ENCODE peak calls at places on chromosomes 12 and 14, in four cellular contexts. T is GM23338, I is GM12878, H is H1. M is an unnamed sample.

GRCh38 chr14:34593740-34594375 is 36.1 kb downstream of the SNX6 start:
- DNase-seq in T (no peak), I (no peak), H (no peak), M (no peak)

GRCh38 chr12:21773263-21773741 is 1.2 kb downstream of the KCNJ8 start:
- DNase-seq in T (peak; percentile 87), I (no peak), H (peak; percentile 21), M (peak; percentile 77)

GRCh38 chr12:12718853-12719252 is 1.7 kb downstream of the CDKN1B start:
- DNase-seq in T (peak; percentile 28), I (no peak), H (no peak), M (no peak)

GRCh38 chr12:49489154-49489553 is 49.7 kb upstream of the KCNH3 start:
- DNase-seq in T (no peak), I (no peak), H (no peak), M (no peak)

GRCh38 chr12:80979821-80980220 is 42.1 kb upstream of the LIN7A start:
- DNase-seq in T (no peak), I (no peak), H (no peak), M (no peak)

GRCh38 chr12:56718167-56718566 is 6.9 kb downstream of the NACA start:
- DNase-seq in T (no peak), I (no peak), H (no peak), M (no peak)

GRCh38 chr14:106417224-106418049 is 891.1 kb downstream of the TMEM121 start:
- DNase-seq in T (peak; percentile 74), I (peak; percentile 72), H (peak; percentile 5), M (peak; percentile 46)

GRCh38 chr12:99367181-99367580 is 280.4 kb upstream of the GARIN6 start:
- DNase-seq in T (no peak), I (no peak), H (no peak), M (no peak)

GRCh38 chr14:21612324-21612723 is 22.4 kb downstream of the OR10G2 start:
- DNase-seq in T (peak; percentile 7), I (peak; percentile 3), H (no peak), M (no peak)

GRCh38 chr12:131102991-131103609 is 149.4 kb downstream of the ADGRD1 start:
- DNase-seq in T (no peak), I (no peak), H (no peak), M (peak; percentile 11)

GRCh38 chr12:4816776-4817530 is 92.8 kb upstream of the KCNA1 start:
- DNase-seq in T (no peak), I (no peak), H (no peak), M (no peak)

GRCh38 chr12:69884386-69884785 is 59.4 kb downstream of the MYRFL start:
- DNase-seq in T (no peak), I (no peak), H (no peak), M (no peak)

GRCh38 chr14:24377660-24378059 is 9.7 kb downstream of the NFATC4 start:
- DNase-seq in T (peak; percentile 25), I (no peak), H (no peak), M (peak; percentile 29)

GRCh38 chr14:100609331-100609870 is 22.2 kb upstream of the BEGAIN start:
- DNase-seq in T (no peak), I (no peak), H (no peak), M (no peak)

GRCh38 chr12:12563529-12563928 is 866 bp upstream of the DUSP16 start:
- DNase-seq in T (no peak), I (no peak), H (no peak), M (no peak)

GRCh38 chr12:100163416-100164152 is 20.9 kb upstream of the BLTP3B start:
- DNase-seq in T (peak; percentile 95), I (no peak), H (peak; percentile 87), M (peak; percentile 86)

GRCh38 chr12:116495260-116495659 is 63.9 kb upstream of the MAP1LC3B2 start:
- DNase-seq in T (no peak), I (no peak), H (no peak), M (no peak)

GRCh38 chr12:22715254-22715653 is 90.3 kb downstream of the ETNK1 start:
- DNase-seq in T (no peak), I (no peak), H (no peak), M (no peak)

GRCh38 chr12:107344035-107344808 is 250.9 kb upstream of the CRY1 start:
- DNase-seq in T (no peak), I (no peak), H (no peak), M (no peak)

GRCh38 chr14:63562414-63562813 is 19.2 kb upstream of the PPP2R5E start:
- DNase-seq in T (no peak), I (no peak), H (no peak), M (no peak)

GRCh38 chr12:41437578-41437977 is 249.5 kb downstream of the PDZRN4 start:
- DNase-seq in T (no peak), I (no peak), H (no peak), M (no peak)

GRCh38 chr14:69152181-69152943 is 557 bp downstream of the DCAF5 start:
- DNase-seq in T (peak; percentile 70), I (no peak), H (no peak), M (peak; percentile 43)

GRCh38 chr14:79279645-79280399 is 931.5 kb downstream of the DIO2 start:
- DNase-seq in T (peak; percentile 27), I (no peak), H (no peak), M (peak; percentile 15)

GRCh38 chr12:122023339-122024131 is 1.9 kb downstream of the BCL7A start:
- DNase-seq in T (peak; percentile 50), I (no peak), H (no peak), M (peak; percentile 44)

GRCh38 chr14:26385302-26385701 is 212.5 kb downstream of the NOVA1 start:
- DNase-seq in T (no peak), I (no peak), H (no peak), M (no peak)

GRCh38 chr12:12333407-12333831 is 16.6 kb downstream of the MANSC1 start:
- DNase-seq in T (no peak), I (no peak), H (no peak), M (no peak)

GRCh38 chr14:76917759-76918175 is 91.6 kb downstream of the LRRC74A start:
- DNase-seq in T (no peak), I (no peak), H (no peak), M (no peak)

GRCh38 chr12:130372936-130373335 is 35.2 kb downstream of the PIWIL1 start:
- DNase-seq in T (no peak), I (no peak), H (no peak), M (no peak)

GRCh38 chr12:89873745-89874144 is 165.1 kb upstream of the ATP2B1 start:
- DNase-seq in T (no peak), I (no peak), H (no peak), M (no peak)

GRCh38 chr12:30138483-30138882 is 354.7 kb upstream of the TMTC1 start:
- DNase-seq in T (peak; percentile 33), I (no peak), H (no peak), M (no peak)

GRCh38 chr14:28773917-28774691 is 7.5 kb downstream of the FOXG1 start:
- DNase-seq in T (peak; percentile 94), I (no peak), H (no peak), M (peak; percentile 86)

GRCh38 chr14:39265032-39265431 is 31.3 kb downstream of the MIA2 start:
- DNase-seq in T (no peak), I (no peak), H (no peak), M (no peak)

GRCh38 chr12:30437616-30438015 is 258.1 kb downstream of the IPO8 start:
- DNase-seq in T (no peak), I (no peak), H (no peak), M (no peak)

GRCh38 chr14:52402812-52403526 is 88.9 kb downstream of the PTGER2 start:
- DNase-seq in T (no peak), I (peak; percentile 21), H (no peak), M (no peak)

GRCh38 chr12:13042666-13043230 is 1.4 kb upstream of the FAM234B start:
- DNase-seq in T (no peak), I (no peak), H (no peak), M (no peak)

GRCh38 chr12:70444903-70445302 is 78.8 kb downstream of the KCNMB4 start:
- DNase-seq in T (peak; percentile 9), I (no peak), H (no peak), M (no peak)

GRCh38 chr12:85422766-85423165 is 142.7 kb downstream of the ALX1 start:
- DNase-seq in T (no peak), I (no peak), H (no peak), M (no peak)

GRCh38 chr12:85423947-85424346 is 143.9 kb downstream of the ALX1 start:
- DNase-seq in T (no peak), I (no peak), H (no peak), M (no peak)

GRCh38 chr12:85425926-85426325 is 145.9 kb downstream of the ALX1 start:
- DNase-seq in T (no peak), I (no peak), H (no peak), M (no peak)

GRCh38 chr12:85425349-85425612 is 145.3 kb downstream of the ALX1 start:
- DNase-seq in T (no peak), I (no peak), H (no peak), M (no peak)

GRCh38 chr12:85424581-85425348 is 144.7 kb downstream of the ALX1 start:
- DNase-seq in T (peak; percentile 67), I (peak; percentile 15), H (no peak), M (peak; percentile 28)
- TF ChIP-seq CREB1 in T (no peak), I (peak; percentile 56), H (no peak), M (no peak)

GRCh38 chr12:86774841-86775386 is 518.7 kb upstream of the MGAT4C start:
- DNase-seq in T (no peak), I (no peak), H (no peak), M (no peak)
- TF ChIP-seq CREB1 in T (no peak), I (no peak), H (no peak), M (no peak)

GRCh38 chr12:15474766-15475165 is 152.5 kb downstream of the PTPRO start:
- DNase-seq in T (no peak), I (no peak), H (no peak), M (no peak)

GRCh38 chr12:15472036-15472435 is 149.7 kb downstream of the PTPRO start:
- DNase-seq in T (no peak), I (no peak), H (no peak), M (no peak)

DNA sequence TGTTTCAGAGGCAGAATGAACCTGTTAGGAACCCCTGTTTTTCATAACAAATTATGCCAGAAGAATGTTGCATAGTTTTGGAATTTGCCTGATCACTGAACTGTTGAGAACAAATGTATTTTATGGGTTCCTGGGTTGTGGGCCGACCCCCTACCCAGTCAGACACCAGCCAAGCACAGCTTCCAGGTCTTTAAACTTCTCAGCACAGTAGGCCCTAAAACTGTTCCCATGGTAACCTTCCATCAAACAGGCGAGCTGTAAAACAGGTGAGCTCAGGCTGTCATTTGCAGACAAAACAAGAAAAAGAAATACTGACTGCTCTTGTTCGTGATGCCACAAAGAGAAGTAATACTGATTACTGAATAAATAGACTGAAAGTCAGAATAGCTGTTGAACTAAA is 147.0 kb downstream of the PTPRO start:
- DNase-seq in T (peak; percentile 50), I (no peak), H (no peak), M (no peak)
- TF ChIP-seq CREB1 in T (no peak), I (no peak), H (no peak), M (no peak)

GRCh38 chr12:16618256-16618655 is 12.3 kb upstream of the LMO3 start:
- DNase-seq in T (no peak), I (no peak), H (no peak), M (no peak)

GRCh38 chr12:16619537-16619936 is 13.6 kb upstream of the LMO3 start:
- DNase-seq in T (no peak), I (no peak), H (no peak), M (no peak)

GRCh38 chr12:16626991-16627390 is 21.0 kb upstream of the LMO3 start:
- DNase-seq in T (no peak), I (no peak), H (no peak), M (no peak)

DNA sequence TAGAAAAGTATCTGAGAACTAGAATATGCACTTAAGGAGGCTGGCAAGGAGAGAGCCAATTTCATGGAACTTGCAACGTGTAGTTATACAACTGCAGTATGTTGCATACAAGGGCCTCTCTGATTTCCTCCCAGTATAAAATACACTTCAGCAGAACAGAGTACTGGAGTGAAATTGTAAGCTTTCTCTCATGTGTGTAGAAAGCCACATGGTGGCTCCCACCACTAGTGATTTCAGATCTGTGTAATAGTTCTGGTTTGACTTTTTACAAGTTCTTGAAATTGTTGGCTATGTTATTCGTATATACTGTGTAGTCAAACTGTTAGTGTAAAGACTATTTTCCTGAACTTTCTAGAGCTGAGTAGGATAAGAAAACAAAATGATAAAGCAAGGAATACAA is 16.4 kb upstream of the LMO3 start:
- DNase-seq in T (no peak), I (no peak), H (no peak), M (no peak)
- TF ChIP-seq CREB1 in T (no peak), I (no peak), H (no peak), M (no peak)